ENCODE peak calls at places on chromosomes 1 and 21, in four cellular contexts. S, Y, B and E are unnamed samples.

GRCh38 chr21:35204850-35205564 is 155.9 kb upstream of the RUNX1 start:
- DNase-seq in S (no peak), Y (peak; percentile 27), B (peak; percentile 96), E (peak; percentile 31)

GRCh38 chr1:41102208-41102607 is 80.7 kb upstream of the SLFNL1 start:
- DNase-seq in S (peak; percentile 29), Y (peak; percentile 17), B (peak; percentile 97), E (no peak)

GRCh38 chr1:52506920-52507546 is 45.9 kb downstream of the TUT4 start:
- DNase-seq in S (no peak), Y (no peak), B (no peak), E (no peak)

GRCh38 chr1:88549536-88549935 is 134.5 kb upstream of the PKN2 start:
- DNase-seq in S (no peak), Y (no peak), B (peak; percentile 10), E (peak; percentile 2)

GRCh38 chr1:15246960-15247614 is at the start of gene FHAD1:
- DNase-seq in S (peak; percentile 78), Y (peak; percentile 22), B (peak; percentile 64), E (peak; percentile 60)

GRCh38 chr1:33327587-33328325 is 6.9 kb upstream of the A3GALT2 start:
- DNase-seq in S (no peak), Y (no peak), B (no peak), E (no peak)

GRCh38 chr1:232292818-232293217 is 337.1 kb downstream of the SIPA1L2 start:
- DNase-seq in S (no peak), Y (no peak), B (no peak), E (no peak)

GRCh38 chr1:10943991-10944730 is 68.3 kb upstream of the TARDBP start:
- DNase-seq in S (no peak), Y (no peak), B (peak; percentile 55), E (no peak)

GRCh38 chr1:39335278-39335677 is 130.8 kb downstream of the MACF1 start:
- DNase-seq in S (no peak), Y (no peak), B (no peak), E (no peak)

GRCh38 chr21:43644609-43645008 is 14.7 kb downstream of the HSF2BP start:
- DNase-seq in S (peak; percentile 46), Y (no peak), B (peak; percentile 59), E (no peak)

GRCh38 chr1:30109853-30110252 is 613.5 kb downstream of the MATN1 start:
- DNase-seq in S (peak; percentile 34), Y (no peak), B (no peak), E (no peak)

GRCh38 chr1:205324781-205325180 is 3.2 kb upstream of the NUAK2 start:
- DNase-seq in S (peak; percentile 70), Y (no peak), B (peak; percentile 28), E (no peak)

GRCh38 chr21:40146201-40146890 is 279.1 kb downstream of the PCP4 start:
- DNase-seq in S (no peak), Y (no peak), B (no peak), E (no peak)

GRCh38 chr1:10751561-10752085 is 44.8 kb downstream of the CASZ1 start:
- DNase-seq in S (no peak), Y (no peak), B (no peak), E (no peak)

GRCh38 chr1:21681426-21681825 is 12.3 kb upstream of the RAP1GAP start:
- DNase-seq in S (no peak), Y (no peak), B (no peak), E (no peak)

GRCh38 chr1:18637553-18637960 is 6.9 kb downstream of the PAX7 start:
- DNase-seq in S (no peak), Y (no peak), B (no peak), E (no peak)

GRCh38 chr1:42934111-42934510 is 24.6 kb downstream of the SLC2A1 start:
- DNase-seq in S (no peak), Y (peak; percentile 17), B (no peak), E (no peak)

GRCh38 chr21:35738342-35738961 is 321.9 kb downstream of the SETD4 start:
- DNase-seq in S (peak; percentile 2), Y (no peak), B (peak; percentile 3), E (no peak)

GRCh38 chr1:58576727-58577675 is at the start of gene TACSTD2:
- DNase-seq in S (no peak), Y (no peak), B (peak; percentile 77), E (no peak)
- TF ChIP-seq POLR2A in S (no peak), Y (no peak), B (peak; percentile 44), E (no peak)

DNA sequence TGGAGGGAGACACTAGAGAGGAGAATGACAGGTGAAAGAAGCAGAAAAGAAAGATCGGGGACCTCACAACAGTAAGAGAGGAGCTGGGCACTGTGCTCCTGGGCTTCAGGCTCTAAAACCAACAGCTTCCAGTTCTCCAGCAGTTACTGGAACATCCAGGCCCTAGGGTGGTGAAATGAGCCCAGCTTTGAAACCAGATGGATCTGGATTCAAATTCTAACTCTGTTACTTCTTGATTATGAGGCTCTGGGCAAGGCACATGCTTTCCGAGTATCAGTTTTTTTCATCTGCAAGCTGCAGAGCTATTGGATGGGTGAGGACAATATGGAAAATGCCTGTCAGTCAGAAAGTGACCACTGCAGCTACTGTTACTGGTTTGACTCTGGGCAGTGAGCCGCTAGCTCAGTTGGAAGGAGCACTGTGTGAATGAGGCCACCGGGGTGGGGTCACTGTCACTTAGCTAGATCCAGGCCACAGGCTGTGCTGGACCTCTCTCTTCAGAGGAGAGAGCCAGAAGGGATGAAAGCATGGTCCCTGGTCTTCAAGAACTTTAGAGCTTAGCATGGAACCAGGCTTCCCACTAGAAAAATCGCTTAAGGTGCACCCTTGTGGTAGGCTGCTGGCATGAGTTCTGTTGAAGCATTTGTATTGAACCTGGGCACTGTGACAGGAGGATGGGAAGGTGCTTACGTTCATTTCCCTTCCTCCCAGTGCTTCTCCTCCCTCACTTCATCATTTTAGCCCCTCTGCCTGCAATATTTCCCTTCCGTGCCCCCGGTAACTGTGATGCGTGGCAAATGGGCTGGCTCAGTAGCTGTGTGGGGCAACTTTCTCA is 12.2 kb downstream of the PLEKHO1 start:
- DNase-seq in S (peak; percentile 29), Y (no peak), B (no peak), E (peak; percentile 42)
- TF ChIP-seq POLR2A in S (no peak), Y (no peak), B (peak; percentile 37), E (no peak)

DNA sequence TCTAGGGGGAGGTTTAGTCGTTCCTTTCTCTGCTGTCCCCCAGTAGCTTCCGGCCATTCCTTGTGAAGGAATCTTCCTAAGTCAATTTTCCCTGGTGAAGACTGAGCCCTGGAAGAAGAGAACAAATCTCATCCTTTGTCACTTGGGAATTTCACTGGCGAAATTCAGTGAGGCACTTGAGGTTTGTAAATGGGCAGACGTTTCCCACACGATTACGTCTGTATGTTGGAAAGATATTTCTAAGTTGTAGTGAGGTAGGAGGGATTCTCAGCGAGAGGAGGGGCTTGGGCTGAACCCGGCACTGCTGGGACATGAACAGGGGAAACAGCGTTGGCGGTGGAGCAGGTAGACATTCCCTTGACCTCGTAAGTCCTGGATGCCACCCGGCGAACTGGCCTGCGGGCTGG is 47.2 kb downstream of the GALNT2 start:
- DNase-seq in S (no peak), Y (no peak), B (no peak), E (no peak)
- TF ChIP-seq POLR2A in S (no peak), Y (no peak), B (no peak), E (no peak)

DNA sequence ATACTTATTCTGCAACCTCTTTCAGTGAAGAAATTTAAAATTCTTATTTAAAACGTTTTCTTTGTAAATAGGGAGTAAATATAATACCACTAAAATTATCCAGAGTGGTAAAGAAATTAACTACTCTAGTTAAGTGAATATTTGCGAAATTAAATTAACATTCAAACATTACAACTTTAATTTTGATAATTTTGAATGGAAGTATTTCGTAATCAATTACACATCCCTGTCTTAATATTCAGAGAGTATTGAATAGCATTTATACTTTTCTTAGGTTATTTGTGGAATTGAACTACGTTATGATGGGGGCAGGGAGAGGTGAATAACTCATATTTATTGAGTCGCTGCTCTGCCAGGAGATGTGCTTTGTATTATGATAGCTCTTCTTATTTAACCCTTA is 96.3 kb upstream of the KIF26B start:
- DNase-seq in S (no peak), Y (no peak), B (no peak), E (no peak)
- TF ChIP-seq POLR2A in S (no peak), Y (no peak), B (no peak), E (no peak)

GRCh38 chr1:158836038-158836437 is 4.9 kb downstream of the MNDA start:
- DNase-seq in S (no peak), Y (no peak), B (no peak), E (no peak)

GRCh38 chr1:158833269-158833668 is 2.1 kb downstream of the MNDA start:
- DNase-seq in S (no peak), Y (no peak), B (no peak), E (no peak)

GRCh38 chr1:158830074-158830677 is 975 bp upstream of the MNDA start:
- DNase-seq in S (no peak), Y (no peak), B (no peak), E (no peak)

GRCh38 chr1:158830904-158831507 is at the start of gene MNDA:
- DNase-seq in S (no peak), Y (no peak), B (no peak), E (no peak)
- TF ChIP-seq POLR2A in S (no peak), Y (no peak), B (no peak), E (no peak)

DNA sequence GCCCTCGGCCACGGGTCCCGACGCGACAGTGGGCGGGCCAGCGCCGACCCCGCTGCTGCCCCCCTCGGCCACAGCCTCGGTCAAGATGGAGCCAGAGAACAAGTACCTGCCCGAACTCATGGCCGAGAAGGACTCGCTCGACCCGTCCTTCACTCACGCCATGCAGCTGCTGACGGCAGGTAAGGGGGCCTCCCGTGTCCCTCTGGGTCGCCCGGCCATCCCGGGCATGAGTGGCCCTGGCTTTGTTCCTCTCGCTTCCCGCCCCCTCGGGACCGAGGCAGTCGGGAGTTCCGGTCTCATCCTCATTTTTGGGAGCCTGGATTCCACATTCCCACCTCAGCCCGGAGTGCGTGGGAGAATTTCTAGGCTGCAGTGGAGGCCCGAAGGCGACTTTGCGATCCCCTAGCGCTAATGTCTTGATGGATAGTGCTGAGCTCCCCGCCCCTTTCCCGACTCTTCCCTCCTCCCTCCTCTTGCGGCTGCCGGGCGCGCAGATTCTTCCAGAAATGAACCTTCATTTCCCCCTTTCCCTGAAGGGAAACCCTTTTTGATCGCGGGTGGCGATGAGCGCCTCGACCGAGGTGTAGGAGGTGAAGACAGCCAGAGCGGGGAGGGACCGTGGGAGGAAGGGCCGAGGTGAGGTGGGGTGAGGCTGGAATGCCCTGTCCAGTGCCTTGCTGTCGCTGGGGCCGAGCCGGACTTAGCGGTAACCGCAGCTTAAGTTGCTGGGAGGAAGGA is 700 bp downstream of the KHDRBS1 start:
- DNase-seq in S (peak; percentile 30), Y (peak; percentile 38), B (peak; percentile 62), E (peak; percentile 75)
- TF ChIP-seq POLR2A in S (no peak), Y (no peak), B (no peak), E (no peak)